ENCODE peak calls at places on chromosomes 2 and 18, in seven cellular contexts. Y is HCT116, Z is mucosa of descending colon, J is endothelial cell, X is spleen, O is GM06990, K is neural crest cell. H is an unnamed sample.
A peak's percentile ranks its signal among the peaks of the same experiment; 100 is the strongest.

GRCh38 chr2:212484563-212485080 is 54.0 kb downstream of the ERBB4 start:
- DNase-seq in X (no peak), O (no peak), K (no peak), J (no peak), Y (no peak), Z (no peak), H (no peak)

GRCh38 chr18:76827205-76827885 is 5.0 kb downstream of the ZNF236 start:
- DNase-seq in Z (no peak), J (no peak), Y (no peak), K (no peak), O (no peak), X (no peak), H (no peak)

GRCh38 chr18:12376718-12377555 is at the start of gene AFG3L2:
- DNase-seq in K (peak; percentile 54), X (peak; percentile 100), Z (peak; percentile 100), O (peak; percentile 100), Y (peak; percentile 95), J (peak; percentile 100), H (peak; percentile 100)

GRCh38 chr2:12514631-12515437 is 201.9 kb upstream of the TRIB2 start:
- DNase-seq in K (no peak), O (no peak), Y (no peak), X (no peak), Z (no peak), J (no peak), H (no peak)

GRCh38 chr18:42275949-42276730 is 321.1 kb downstream of the PIK3C3 start:
- DNase-seq in Z (peak; percentile 41), K (no peak), J (no peak), Y (no peak), O (no peak), X (no peak), H (no peak)

GRCh38 chr2:72895759-72896281 is 8.6 kb downstream of the SPR start:
- DNase-seq in X (no peak), K (no peak), J (peak; percentile 18), O (no peak), Z (peak; percentile 82), Y (no peak), H (no peak)

GRCh38 chr2:30582521-30582920 is 135.5 kb downstream of the LCLAT1 start:
- DNase-seq in X (no peak), J (no peak), O (no peak), Y (no peak), K (no peak), Z (no peak), H (no peak)

GRCh38 chr2:189517847-189518535 is 62.6 kb downstream of the SLC40A1 start:
- DNase-seq in K (no peak), Z (no peak), J (no peak), Y (no peak), O (no peak), X (no peak), H (no peak)

GRCh38 chr2:4618630-4619228 is 915.4 kb downstream of the DCDC2C start:
- DNase-seq in Z (no peak), Y (no peak), J (no peak), X (no peak), O (no peak), K (no peak), H (no peak)

GRCh38 chr2:196961889-196962288 is 35.4 kb upstream of the PGAP1 start:
- DNase-seq in J (no peak), Y (no peak), X (no peak), Z (no peak), O (peak; percentile 7), K (no peak), H (no peak)

GRCh38 chr2:84458436-84459027 is 548 bp downstream of the SUCLG1 start:
- DNase-seq in K (no peak), Y (no peak), Z (no peak), J (no peak), O (no peak), X (no peak), H (no peak)

GRCh38 chr18:34837769-34838194 is 127.7 kb downstream of the DTNA start:
- DNase-seq in Z (no peak), O (no peak), X (no peak), K (no peak), J (no peak), Y (no peak), H (no peak)

GRCh38 chr2:3470166-3470651 is 49.1 kb downstream of the ADI1 start:
- DNase-seq in O (no peak), Z (no peak), X (peak; percentile 45), J (no peak), K (no peak), Y (no peak), H (no peak)

GRCh38 chr18:37452015-37452414 is 113.6 kb downstream of the CELF4 start:
- DNase-seq in J (no peak), O (no peak), K (no peak), X (no peak), Y (no peak), Z (no peak), H (no peak)

GRCh38 chr2:191556463-191556862 is 121.5 kb upstream of the NABP1 start:
- DNase-seq in O (no peak), Y (no peak), X (no peak), Z (no peak), K (no peak), J (no peak), H (no peak)

GRCh38 chr18:49071365-49071764 is 120.6 kb upstream of the SMAD7 start:
- DNase-seq in X (no peak), J (no peak), O (no peak), Z (no peak), K (no peak), Y (no peak), H (no peak)

GRCh38 chr18:34643982-34644381 is 66.1 kb upstream of the DTNA start:
- DNase-seq in K (no peak), Z (no peak), Y (no peak), J (no peak), O (no peak), X (no peak), H (no peak)

GRCh38 chr2:119449526-119449925 is 17.9 kb downstream of the TMEM37 start:
- DNase-seq in K (no peak), Z (no peak), X (peak; percentile 44), J (no peak), O (no peak), Y (no peak), H (no peak)

GRCh38 chr2:26754972-26755670 is 9.0 kb upstream of the SLC35F6 start:
- DNase-seq in J (no peak), Z (no peak), O (no peak), K (no peak), X (no peak), Y (no peak), H (no peak)

GRCh38 chr18:24731981-24732380 is 271.5 kb downstream of the HRH4 start:
- DNase-seq in K (no peak), X (no peak), J (no peak), O (no peak), Y (no peak), Z (no peak), H (no peak)

GRCh38 chr2:230007931-230008707 is 60.6 kb downstream of the SLC16A14 start:
- DNase-seq in O (peak; percentile 26), Z (peak; percentile 84), J (peak; percentile 81), Y (peak; percentile 46), K (peak; percentile 69), X (peak; percentile 93), H (peak; percentile 77)

GRCh38 chr18:50909261-50909660 is 30.3 kb downstream of the ME2 start:
- DNase-seq in Y (no peak), J (no peak), X (no peak), O (no peak), K (no peak), Z (no peak), H (no peak)

GRCh38 chr18:48921305-48922202 is 29.2 kb downstream of the SMAD7 start:
- DNase-seq in X (no peak), K (no peak), Y (no peak), O (no peak), Z (no peak), J (no peak), H (no peak)

GRCh38 chr2:201441409-201441808 is 9.8 kb downstream of the TRAK2 start:
- DNase-seq in K (no peak), Z (no peak), X (no peak), Y (no peak), J (no peak), O (no peak), H (no peak)

GRCh38 chr2:238458641-238459040 is 31.9 kb downstream of the ASB1 start:
- DNase-seq in Z (no peak), K (no peak), Y (no peak), O (no peak), J (no peak), X (no peak), H (no peak)

DNA sequence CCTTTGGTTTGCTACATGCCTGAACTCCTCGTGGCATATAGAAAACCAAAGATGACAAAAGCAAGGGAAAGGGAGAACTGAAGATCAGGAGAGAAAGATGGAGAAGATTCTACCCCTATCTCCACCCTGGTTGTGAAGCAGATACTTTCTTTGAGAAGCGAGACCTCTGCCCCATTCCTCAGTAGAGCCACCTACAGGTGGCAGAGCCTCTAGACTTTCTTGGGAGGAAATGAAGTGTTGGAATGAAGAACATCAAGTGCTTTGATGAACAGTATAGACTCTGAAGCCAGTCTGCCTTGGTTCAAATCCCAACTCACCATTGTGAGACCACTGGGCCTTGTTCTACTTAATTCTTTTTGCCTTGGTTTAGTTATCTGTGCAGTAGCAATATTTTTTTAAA is 348.8 kb upstream of the ETAA1 start:
- DNase-seq in J (no peak), K (no peak), Y (no peak), X (no peak), O (no peak), Z (no peak), H (no peak)
- TF ChIP-seq CTCF in J (no peak), K (no peak), Y (no peak), X (no peak), O (peak; percentile 28), Z (no peak), H (no peak)

DNA sequence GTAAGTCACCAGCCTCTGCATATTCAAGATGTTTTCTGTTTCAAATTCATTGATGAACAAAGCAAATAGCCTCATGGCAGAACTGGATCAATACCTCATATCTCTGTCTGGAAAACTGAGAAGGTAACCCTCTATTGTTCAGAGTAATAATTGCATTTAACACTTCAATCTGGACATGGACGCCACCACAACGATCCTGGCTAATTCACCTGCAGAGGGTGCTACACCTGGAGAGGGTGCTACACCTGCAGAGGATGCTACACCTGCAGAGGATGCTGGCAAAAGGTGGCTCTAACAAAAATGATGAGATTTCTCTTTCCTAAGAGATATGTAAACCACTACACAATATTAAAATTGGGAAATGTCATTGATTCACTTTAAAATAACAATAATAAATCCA is 183.1 kb upstream of the HNRNPA3 start:
- DNase-seq in Z (no peak), K (no peak), J (no peak), Y (peak; percentile 32), X (no peak), O (no peak), H (no peak)
- TF ChIP-seq CTCF in Z (no peak), K (no peak), J (no peak), Y (peak; percentile 75), X (no peak), O (peak; percentile 10), H (no peak)

DNA sequence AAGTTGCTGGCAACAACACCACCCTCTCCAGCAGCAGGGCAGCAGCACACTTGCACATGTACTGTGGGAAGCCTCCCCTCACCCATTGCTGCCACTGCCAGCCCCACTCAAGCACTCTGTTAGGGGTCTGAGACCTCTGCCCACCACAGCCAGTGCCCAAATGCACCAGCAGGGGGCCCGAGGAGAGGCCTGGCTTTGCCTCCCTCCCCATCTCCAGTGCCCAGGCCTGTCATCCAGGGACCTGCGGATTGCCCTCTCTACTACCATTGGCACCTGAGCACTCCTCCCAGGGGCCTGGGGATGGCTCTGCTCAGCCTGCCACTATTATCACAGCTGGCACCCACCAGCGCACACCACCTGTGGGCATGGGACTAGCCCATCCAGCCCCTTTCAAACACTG is 175.7 kb downstream of the PMAIP1 start:
- DNase-seq in J (no peak), Z (no peak), X (no peak), K (no peak), Y (no peak), O (no peak), H (no peak)
- TF ChIP-seq CTCF in J (no peak), Z (no peak), X (no peak), K (no peak), Y (no peak), O (peak; percentile 20), H (no peak)

GRCh38 chr2:178208817-178209216 is 14.5 kb downstream of the OSBPL6 start:
- DNase-seq in K (no peak), J (no peak), Y (no peak), O (no peak), Z (no peak), X (no peak), H (no peak)
- TF ChIP-seq CTCF in K (peak; percentile 44), J (no peak), Y (peak; percentile 18), O (peak; percentile 18), Z (no peak), X (no peak), H (no peak)

H was measured in nephron progenitor cell.